ENCODE peak calls at places on chromosomes 11 and 22, in six cellular contexts. T, W, Z, F, O and H are unnamed samples.

GRCh38 chr11:13109616-13110015 is 100.5 kb downstream of the RASSF10 start:
- DNase-seq in Z (no peak), O (peak; percentile 12), F (no peak), W (no peak), T (no peak), H (no peak)

GRCh38 chr11:200224-201003 is 6.8 kb downstream of the BET1L start:
- DNase-seq in F (no peak), W (no peak), T (no peak), O (no peak), Z (peak; percentile 4), H (no peak)

GRCh38 chr11:134372536-134372935 is 39.5 kb downstream of the B3GAT1 start:
- DNase-seq in O (no peak), F (no peak), W (no peak), Z (no peak), T (no peak), H (no peak)

GRCh38 chr22:44330727-44331660 is 18.2 kb upstream of the SHISAL1 start:
- DNase-seq in Z (no peak), F (no peak), O (no peak), W (no peak), T (no peak), H (no peak)

GRCh38 chr22:44049369-44050231 is 25.5 kb downstream of the PARVB start:
- DNase-seq in W (no peak), F (no peak), Z (no peak), O (no peak), T (no peak), H (no peak)

GRCh38 chr11:94755494-94755893 is 12.7 kb upstream of the AMOTL1 start:
- DNase-seq in T (no peak), O (no peak), F (no peak), Z (no peak), W (no peak), H (no peak)

GRCh38 chr11:61367406-61367805 is 5.2 kb downstream of the TMEM138 start:
- DNase-seq in O (no peak), Z (no peak), W (no peak), F (no peak), T (no peak), H (no peak)

GRCh38 chr22:24471570-24471969 is 23.6 kb upstream of the UPB1 start:
- DNase-seq in W (peak; percentile 66), F (no peak), O (peak; percentile 97), Z (no peak), T (no peak), H (no peak)

GRCh38 chr11:69642549-69642912 is 1.6 kb downstream of the CCND1 start:
- DNase-seq in T (peak; percentile 27), Z (no peak), W (no peak), F (peak; percentile 62), O (no peak), H (peak; percentile 62)

GRCh38 chr11:19605500-19606371 is 106.9 kb upstream of the NAV2 start:
- DNase-seq in T (no peak), W (no peak), F (no peak), O (peak; percentile 51), Z (no peak), H (no peak)

GRCh38 chr11:70733327-70734325 is 335.3 kb downstream of the CTTN start:
- DNase-seq in W (no peak), T (no peak), O (no peak), F (no peak), Z (no peak), H (no peak)

GRCh38 chr11:13152264-13152663 is 125.3 kb upstream of the BMAL1 start:
- DNase-seq in Z (no peak), F (no peak), O (no peak), T (no peak), W (no peak), H (no peak)

GRCh38 chr11:21723681-21724080 is 469.2 kb upstream of the ANO5 start:
- DNase-seq in F (no peak), O (no peak), W (no peak), Z (no peak), T (no peak), H (no peak)

GRCh38 chr22:35528967-35529366 is 11.7 kb upstream of the RASD2 start:
- DNase-seq in Z (no peak), T (no peak), W (no peak), O (no peak), F (no peak), H (no peak)

GRCh38 chr11:70549796-70550195 is 151.5 kb downstream of the CTTN start:
- DNase-seq in F (no peak), W (no peak), O (no peak), Z (no peak), T (no peak), H (no peak)

GRCh38 chr11:95567685-95568084 is 221.9 kb downstream of the FAM76B start:
- DNase-seq in T (no peak), W (no peak), O (peak; percentile 77), F (no peak), Z (no peak), H (no peak)

GRCh38 chr11:66046901-66047300 is 2.1 kb downstream of the GAL3ST3 start:
- DNase-seq in T (no peak), W (no peak), O (no peak), Z (no peak), F (no peak), H (no peak)

GRCh38 chr11:120061761-120062560 is 76.0 kb downstream of the TRIM29 start:
- DNase-seq in O (peak; percentile 52), F (peak; percentile 86), W (no peak), T (no peak), Z (no peak), H (no peak)

GRCh38 chr22:50529416-50530279 is at the start of gene TYMP:
- DNase-seq in T (no peak), F (no peak), W (peak; percentile 82), O (peak; percentile 52), Z (peak; percentile 56), H (peak; percentile 83)

GRCh38 chr11:7485136-7485853 is at the start of gene OLFML1:
- DNase-seq in W (peak; percentile 18), O (no peak), T (no peak), Z (no peak), F (no peak), H (no peak)

GRCh38 chr11:117597083-117597482 is 199.9 kb downstream of the DSCAML1 start:
- DNase-seq in O (peak; percentile 36), T (peak; percentile 12), W (no peak), Z (peak; percentile 36), F (peak; percentile 81), H (no peak)

GRCh38 chr11:75425422-75425821 is 7.6 kb downstream of the KLHL35 start:
- DNase-seq in T (no peak), W (peak; percentile 11), O (no peak), Z (no peak), F (no peak), H (no peak)
- TF ChIP-seq CTCF in T (no peak), W (peak; percentile 6), O (peak; percentile 35), Z (no peak), F (no peak), H (no peak)

GRCh38 chr11:62705401-62705800 is 1.8 kb downstream of the BSCL2 start:
- DNase-seq in O (peak; percentile 20), W (no peak), F (no peak), Z (no peak), T (no peak), H (no peak)

GRCh38 chr11:62707277-62707771 is at the start of the genes BSCL2 and GNG3:
- DNase-seq in F (peak; percentile 49), W (no peak), T (no peak), Z (no peak), O (peak; percentile 26), H (no peak)

GRCh38 chr11:62705880-62706831 is 1.1 kb downstream of the BSCL2 start:
- DNase-seq in T (peak; percentile 91), O (peak; percentile 94), F (peak; percentile 95), W (peak; percentile 96), Z (peak; percentile 97), H (peak; percentile 90)

GRCh38 chr11:62708423-62709261 is 1.2 kb downstream of the GNG3 start:
- DNase-seq in O (no peak), W (no peak), Z (peak; percentile 57), F (peak; percentile 41), T (peak; percentile 52), H (peak; percentile 25)

DNA sequence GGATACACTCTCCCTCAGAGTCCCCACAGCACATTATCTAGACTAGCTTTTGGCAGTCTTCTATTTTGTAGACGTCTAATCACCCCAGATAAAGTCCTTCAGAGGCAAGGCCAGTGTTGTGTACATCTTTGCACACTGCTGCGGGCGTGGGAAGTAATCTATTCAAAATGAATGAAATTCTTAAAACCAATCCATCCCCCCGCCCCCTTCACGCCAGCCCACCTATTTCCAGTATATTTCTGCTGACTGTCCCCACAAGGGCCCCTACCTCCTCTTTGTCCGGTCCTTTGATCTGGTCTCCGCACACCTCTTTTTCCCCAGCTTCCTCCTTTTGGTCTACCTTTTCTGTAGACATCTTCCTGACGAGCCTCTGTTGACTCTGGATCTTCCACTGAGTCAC is 383 bp downstream of the BSCL2 start:
- DNase-seq in Z (no peak), T (no peak), O (no peak), F (no peak), W (no peak), H (no peak)
- TF ChIP-seq CTCF in Z (no peak), T (no peak), O (no peak), F (no peak), W (no peak), H (no peak)

GRCh38 chr22:37765953-37766566 is 41.7 kb upstream of the GCAT start:
- DNase-seq in W (no peak), F (no peak), O (no peak), T (no peak), Z (no peak), H (no peak)

GRCh38 chr22:37765498-37765897 is 42.2 kb upstream of the GCAT start:
- DNase-seq in T (no peak), O (no peak), Z (no peak), F (no peak), W (no peak), H (no peak)

GRCh38 chr22:37769056-37769455 is 38.7 kb upstream of the GCAT start:
- DNase-seq in Z (no peak), T (no peak), O (no peak), W (no peak), F (no peak), H (no peak)

GRCh38 chr22:37771081-37771480 is 36.7 kb upstream of the GCAT start:
- DNase-seq in W (no peak), Z (no peak), T (no peak), O (no peak), F (no peak), H (no peak)

DNA sequence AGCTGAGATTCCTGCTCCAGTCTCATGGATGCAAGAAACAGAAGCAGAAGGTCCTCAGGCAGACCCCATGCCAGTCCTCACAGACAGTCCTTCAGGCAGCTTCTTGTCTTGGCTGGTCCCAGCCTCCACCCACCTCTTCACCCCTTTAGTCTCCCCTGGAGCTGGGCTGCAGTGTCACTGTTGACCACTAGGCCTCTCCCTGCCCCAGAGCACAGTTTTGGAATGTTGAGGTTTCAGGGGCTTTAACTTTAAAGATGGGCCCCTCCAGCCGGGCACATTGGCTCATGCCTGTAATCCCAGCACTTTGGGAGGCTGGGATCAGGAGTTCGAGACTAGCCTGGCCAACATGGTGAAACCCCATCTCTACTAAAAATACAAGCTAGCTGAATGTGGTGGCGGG is 39.5 kb upstream of the GCAT start:
- DNase-seq in W (no peak), Z (no peak), F (no peak), T (no peak), O (no peak), H (no peak)
- TF ChIP-seq CTCF in W (no peak), Z (no peak), F (peak; percentile 35), T (no peak), O (peak; percentile 40), H (no peak)

DNA sequence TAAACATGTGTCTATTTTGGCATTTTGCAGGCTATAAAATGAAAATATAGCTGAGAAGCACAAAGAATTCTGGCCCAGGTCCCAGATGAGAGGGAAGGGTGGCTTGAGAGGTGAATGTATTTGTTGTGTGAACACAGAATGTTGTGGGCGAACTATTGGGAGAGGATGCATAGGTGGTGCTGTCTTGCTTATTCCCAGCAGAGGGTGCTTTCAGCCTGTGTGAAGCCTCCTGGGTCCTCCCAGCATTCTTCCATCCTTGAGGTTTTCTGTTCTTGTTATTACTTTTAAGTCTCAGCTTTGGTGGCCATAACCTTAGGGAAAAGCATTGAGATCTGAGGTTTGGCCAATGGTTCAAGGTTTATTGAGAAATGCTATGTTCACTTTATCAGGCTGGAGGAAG is 108.7 kb upstream of the SNX19 start:
- DNase-seq in T (no peak), F (no peak), W (no peak), Z (no peak), O (peak; percentile 64), H (no peak)
- TF ChIP-seq CTCF in T (no peak), F (no peak), W (no peak), Z (no peak), O (peak; percentile 87), H (no peak)